ENCODE peak calls at places on chromosomes 13 and 19, in five cellular contexts. I is K562, X is SK-N-SH, U is GM12878, F is HepG2. H is an unnamed sample.

GRCh38 chr19:12872941-12873890 is 8.0 kb downstream of the DNASE2 start:
- DNase-seq in I (peak), X (peak), U (no peak), F (peak), H (peak)

GRCh38 chr13:80340643-80341097 is 256 bp downstream of the SPRY2 start:
- DNase-seq in I (no peak), X (no peak), U (no peak), F (peak), H (no peak)

GRCh38 chr13:52356327-52356726 is 49.6 kb downstream of the THSD1 start:
- DNase-seq in I (no peak), X (no peak), U (no peak), F (no peak), H (no peak)

GRCh38 chr13:35534343-35534742 is 57.9 kb upstream of the MAB21L1 start:
- DNase-seq in I (no peak), X (no peak), U (no peak), F (no peak), H (no peak)

GRCh38 chr13:48738261-48738755 is 84.6 kb downstream of the CYSLTR2 start:
- DNase-seq in I (no peak), X (no peak), U (no peak), F (no peak), H (no peak)

GRCh38 chr13:97366172-97366688 is 67.7 kb upstream of the RAP2A start:
- DNase-seq in I (no peak), X (no peak), U (no peak), F (no peak), H (no peak)

GRCh38 chr19:30555788-30556110 is 183.6 kb downstream of the ZNF536 start:
- DNase-seq in I (no peak), X (no peak), U (no peak), F (no peak), H (no peak)

GRCh38 chr13:113897161-113897560 is 33.3 kb upstream of the GAS6 start:
- DNase-seq in I (no peak), X (no peak), U (no peak), F (peak), H (no peak)

GRCh38 chr19:58409010-58409790 is 751 bp downstream of the ZNF584 start:
- DNase-seq in I (no peak), X (peak), U (no peak), F (no peak), H (no peak)

GRCh38 chr13:102402292-102402691 is 444 bp upstream of the FGF14 start:
- DNase-seq in I (no peak), X (peak), U (no peak), F (no peak), H (no peak)

GRCh38 chr19:44891016-44891882 is at the start of gene TOMM40:
- DNase-seq in I (peak), X (peak), U (no peak), F (peak), H (no peak)

GRCh38 chr13:97268772-97269171 is 46.6 kb downstream of the MBNL2 start:
- DNase-seq in I (no peak), X (no peak), U (no peak), F (no peak), H (no peak)

GRCh38 chr19:5588441-5588840 is 20.7 kb upstream of the TINCR start:
- DNase-seq in I (no peak), X (no peak), U (no peak), F (no peak), H (no peak)

GRCh38 chr19:38277969-38278680 is 13.8 kb downstream of the SPINT2 start:
- DNase-seq in I (no peak), X (peak), U (no peak), F (no peak), H (no peak)

GRCh38 chr13:43473437-43473836 is 313.3 kb downstream of the ENOX1 start:
- DNase-seq in I (no peak), X (peak), U (no peak), F (no peak), H (no peak)

GRCh38 chr13:30752201-30752797 is 17.0 kb downstream of the ALOX5AP start:
- DNase-seq in I (no peak), X (no peak), U (no peak), F (no peak), H (no peak)

GRCh38 chr13:46166947-46167610 is 14.9 kb downstream of the LCP1 start:
- DNase-seq in I (no peak), X (no peak), U (no peak), F (no peak), H (no peak)

GRCh38 chr13:52085416-52085815 is 43.5 kb downstream of the NEK5 start:
- DNase-seq in I (no peak), X (no peak), U (no peak), F (no peak), H (no peak)

GRCh38 chr13:46687810-46688209 is 109.2 kb downstream of the ESD start:
- DNase-seq in I (peak), X (no peak), U (no peak), F (peak), H (no peak)

GRCh38 chr19:15323496-15324235 is 8.7 kb downstream of the BRD4 start:
- DNase-seq in I (peak), X (no peak), U (no peak), F (peak), H (no peak)

GRCh38 chr13:32159147-32159869 is 127.7 kb downstream of the FRY start:
- DNase-seq in I (no peak), X (peak), U (no peak), F (no peak), H (no peak)

GRCh38 chr13:113637262-113638160 is 20.5 kb downstream of the ATP4B start:
- DNase-seq in I (no peak), X (no peak), U (no peak), F (no peak), H (no peak)

GRCh38 chr19:41373993-41374392 is 2.3 kb upstream of the TMEM91 start:
- DNase-seq in I (no peak), X (peak), U (no peak), F (no peak), H (no peak)
- TF ChIP-seq FOXM1 in I (no peak), X (no peak), U (no peak), F (no peak), H (no peak)

GRCh38 chr13:103758222-103758621 is 692.0 kb upstream of the SLC10A2 start:
- DNase-seq in I (no peak), X (no peak), U (no peak), F (no peak), H (no peak)

GRCh38 chr13:103762523-103762922 is 696.3 kb upstream of the SLC10A2 start:
- DNase-seq in I (no peak), X (no peak), U (no peak), F (no peak), H (no peak)

DNA sequence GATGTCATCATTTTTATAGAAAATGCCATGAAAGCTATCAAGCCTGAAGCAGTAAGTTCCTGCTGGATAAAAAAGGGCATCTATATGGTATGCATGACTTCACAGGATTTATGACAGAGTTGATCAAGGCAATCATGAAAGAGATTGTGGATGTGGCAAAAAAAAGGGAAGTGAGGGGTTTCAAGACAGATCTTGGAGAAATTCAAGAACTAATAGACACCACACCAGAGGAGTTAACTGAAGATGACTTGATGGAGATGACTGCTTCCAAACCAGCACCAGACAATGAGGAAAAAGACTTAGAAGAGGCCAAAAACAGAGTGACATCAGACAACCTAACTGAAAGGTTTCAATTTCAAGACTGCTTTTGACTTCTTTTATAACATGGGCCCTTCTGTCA is 691.1 kb upstream of the SLC10A2 start:
- DNase-seq in I (no peak), X (no peak), U (no peak), F (no peak), H (no peak)
- TF ChIP-seq FOXM1 in I (no peak), X (no peak), U (no peak), F (no peak), H (no peak)

GRCh38 chr19:56594783-56595547 is at the start of gene ZNF71:
- DNase-seq in I (no peak), X (peak), U (peak), F (peak), H (peak)

GRCh38 chr19:56596676-56597075 is 1.6 kb downstream of the ZNF71 start:
- DNase-seq in I (no peak), X (no peak), U (no peak), F (no peak), H (no peak)

GRCh38 chr19:56597696-56598095 is 2.6 kb downstream of the ZNF71 start:
- DNase-seq in I (no peak), X (no peak), U (no peak), F (no peak), H (no peak)

GRCh38 chr19:56595548-56595899 is 422 bp downstream of the ZNF71 start:
- DNase-seq in I (no peak), X (no peak), U (no peak), F (no peak), H (no peak)

GRCh38 chr19:56594446-56594782 is 688 bp upstream of the ZNF71 start:
- DNase-seq in I (no peak), X (no peak), U (no peak), F (no peak), H (no peak)
- TF ChIP-seq FOXM1 in I (no peak), X (no peak), U (no peak), F (no peak), H (no peak)

GRCh38 chr13:110912651-110913051 is 2.2 kb downstream of the ANKRD10 start:
- DNase-seq in I (no peak), X (no peak), U (no peak), F (peak), H (no peak)
- TF ChIP-seq FOXM1 in I (no peak), X (no peak), U (no peak), F (no peak), H (no peak)

GRCh38 chr13:37075164-37075563 is 15.7 kb upstream of the SUPT20H start:
- DNase-seq in I (no peak), X (no peak), U (no peak), F (no peak), H (no peak)

GRCh38 chr13:37072024-37072423 is 12.5 kb upstream of the SUPT20H start:
- DNase-seq in I (no peak), X (no peak), U (no peak), F (no peak), H (no peak)

GRCh38 chr13:37076818-37077217 is 17.3 kb upstream of the SUPT20H start:
- DNase-seq in I (no peak), X (no peak), U (no peak), F (no peak), H (no peak)

GRCh38 chr13:37070956-37071355 is 11.5 kb upstream of the SUPT20H start:
- DNase-seq in I (no peak), X (no peak), U (no peak), F (no peak), H (no peak)

GRCh38 chr13:37074703-37075102 is 15.2 kb upstream of the SUPT20H start:
- DNase-seq in I (no peak), X (peak), U (no peak), F (no peak), H (no peak)
- TF ChIP-seq FOXM1 in I (no peak), X (no peak), U (no peak), F (no peak), H (no peak)

DNA sequence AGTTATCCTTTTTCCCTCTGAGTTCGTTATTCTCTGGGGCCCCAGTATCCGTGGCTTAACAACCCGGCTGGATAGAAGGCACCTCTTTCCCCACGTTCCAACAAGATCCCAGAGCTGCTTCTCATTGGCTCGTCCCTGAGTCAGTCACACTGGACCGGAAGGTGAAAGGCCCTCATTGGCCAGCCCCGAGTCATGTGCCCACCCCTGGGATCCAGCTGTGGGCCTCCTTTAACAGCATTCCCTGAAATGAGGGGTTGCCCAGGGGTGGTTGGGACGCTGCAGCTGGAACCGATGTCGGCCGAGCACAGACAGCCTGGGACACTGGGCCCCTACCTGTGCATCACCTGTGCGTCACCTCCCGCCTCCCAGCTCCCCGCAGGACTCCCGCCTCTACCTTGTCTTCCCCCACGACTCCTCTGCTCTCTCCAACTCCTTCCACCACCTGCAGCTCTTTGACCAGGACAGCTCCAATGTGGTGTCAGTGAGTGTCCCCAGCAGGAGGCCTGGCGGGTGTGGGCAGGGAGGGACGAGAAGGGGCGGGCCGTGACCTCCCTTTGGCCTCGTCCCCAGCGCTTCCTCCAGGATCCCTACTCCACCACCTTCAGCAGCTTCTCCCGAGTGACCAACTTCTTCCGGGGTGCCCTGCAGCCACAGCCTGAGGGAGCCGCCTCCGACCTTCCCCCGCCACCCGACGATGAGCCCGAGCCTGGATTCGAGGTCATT is 4.3 kb downstream of the TBC1D17 start:
- DNase-seq in I (peak), X (peak), U (no peak), F (no peak), H (no peak)
- TF ChIP-seq FOXM1 in I (no peak), X (no peak), U (no peak), F (no peak), H (no peak)

GRCh38 chr13:106528711-106529414 is 6.6 kb downstream of the EFNB2 start:
- DNase-seq in I (no peak), X (no peak), U (no peak), F (no peak), H (no peak)
- TF ChIP-seq FOXM1 in I (no peak), X (no peak), U (no peak), F (no peak), H (no peak)

GRCh38 chr19:47719047-47719885 is 6.0 kb downstream of the EHD2 start:
- DNase-seq in I (no peak), X (peak), U (no peak), F (peak), H (no peak)
- TF ChIP-seq FOXM1 in I (no peak), X (no peak), U (no peak), F (no peak), H (no peak)

GRCh38 chr13:23672616-23673015 is 102.4 kb downstream of the TNFRSF19 start:
- DNase-seq in I (no peak), X (no peak), U (no peak), F (no peak), H (no peak)
- TF ChIP-seq FOXM1 in I (no peak), X (no peak), U (no peak), F (no peak), H (no peak)

DNA sequence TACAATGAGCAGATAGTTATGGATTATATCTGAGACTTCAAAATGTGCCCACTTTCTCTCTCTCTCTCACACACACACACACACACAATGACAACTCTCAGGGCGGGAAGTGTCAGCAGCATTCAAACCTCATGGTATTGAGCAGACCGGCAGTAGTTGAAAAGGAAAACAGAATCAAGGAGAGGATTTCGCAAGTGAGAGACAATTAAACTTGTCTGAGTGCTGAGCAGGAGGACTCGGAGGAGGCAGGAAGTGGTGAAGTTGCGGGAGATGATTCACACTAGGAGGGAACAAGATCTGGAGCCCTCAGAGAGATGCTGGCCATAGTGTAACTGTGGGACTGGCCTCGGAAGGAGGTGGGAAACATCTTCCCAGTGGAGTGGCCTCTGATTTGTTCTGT is 353.1 kb downstream of the EFNB2 start:
- DNase-seq in I (no peak), X (no peak), U (no peak), F (no peak), H (no peak)
- TF ChIP-seq FOXM1 in I (no peak), X (no peak), U (no peak), F (no peak), H (no peak)